ENCODE peak calls at places on chromosomes 7 and 10, in five cellular contexts. J, P, I, H and N are unnamed samples.

GRCh38 chr7:83413831-83414230 is 235.1 kb downstream of the SEMA3E start:
- DNase-seq in J (no peak), P (peak), I (no peak), H (no peak), N (peak)

GRCh38 chr10:122162566-122163181 is 108.4 kb upstream of the BTBD16 start:
- DNase-seq in J (peak), P (no peak), I (no peak), H (no peak), N (peak)

GRCh38 chr10:31584789-31585406 is 265.9 kb downstream of the ZEB1 start:
- DNase-seq in J (no peak), P (peak), I (no peak), H (no peak), N (no peak)

GRCh38 chr10:4234661-4235060 is 449.7 kb upstream of the KLF6 start:
- DNase-seq in J (no peak), P (peak), I (no peak), H (peak), N (no peak)

GRCh38 chr7:41489885-41490284 is 213.0 kb downstream of the INHBA start:
- DNase-seq in J (no peak), P (no peak), I (no peak), H (no peak), N (no peak)

GRCh38 chr7:138491612-138492386 is 31.7 kb downstream of the TRIM24 start:
- DNase-seq in J (no peak), P (no peak), I (no peak), H (no peak), N (no peak)

GRCh38 chr10:63466168-63466935 is 575 bp upstream of the JMJD1C start:
- DNase-seq in J (peak), P (peak), I (peak), H (peak), N (peak)

GRCh38 chr10:34866848-34867247 is 51.8 kb upstream of the PARD3 start:
- DNase-seq in J (no peak), P (no peak), I (no peak), H (no peak), N (no peak)